ENCODE peak calls at places on chromosomes 6 and 20, in five cellular contexts. One of them, this sample, is unnamed.

GRCh38 chr6:149013932-149014331 is 267.1 kb downstream of the UST start:
- DNase-seq in left colon: no peak
- DNase-seq in hepatocyte: no peak
- DNase-seq in activated T-cell treated with anti-CD3 and anti-CD28 coated beads, Interleukin-2, amount 50 U/mL, for 48 hours: no peak
- DNase-seq in DMS53: no peak
- DNase-seq in this sample: no peak

GRCh38 chr20:2234788-2235187 is 61.0 kb upstream of the TGM3 start:
- DNase-seq in left colon: no peak
- DNase-seq in DMS53: peak
- DNase-seq in activated T-cell treated with anti-CD3 and anti-CD28 coated beads, Interleukin-2, amount 50 U/mL, for 48 hours: no peak
- DNase-seq in hepatocyte: no peak
- DNase-seq in this sample: no peak

GRCh38 chr6:51959744-51960383 is 127.5 kb downstream of the PKHD1 start:
- DNase-seq in hepatocyte: peak
- DNase-seq in left colon: peak
- DNase-seq in DMS53: peak
- DNase-seq in activated T-cell treated with anti-CD3 and anti-CD28 coated beads, Interleukin-2, amount 50 U/mL, for 48 hours: peak
- DNase-seq in this sample: peak

GRCh38 chr6:52995913-52996685 is 1.0 kb upstream of the GSTA4 start:
- DNase-seq in hepatocyte: peak
- DNase-seq in activated T-cell treated with anti-CD3 and anti-CD28 coated beads, Interleukin-2, amount 50 U/mL, for 48 hours: peak
- DNase-seq in left colon: peak
- DNase-seq in DMS53: peak
- DNase-seq in this sample: peak

GRCh38 chr6:14545496-14545895 is 427.9 kb downstream of the CD83 start:
- DNase-seq in DMS53: no peak
- DNase-seq in activated T-cell treated with anti-CD3 and anti-CD28 coated beads, Interleukin-2, amount 50 U/mL, for 48 hours: no peak
- DNase-seq in hepatocyte: no peak
- DNase-seq in left colon: no peak
- DNase-seq in this sample: no peak

GRCh38 chr20:18279231-18279630 is 9.1 kb upstream of the ZNF133 start:
- DNase-seq in hepatocyte: no peak
- DNase-seq in activated T-cell treated with anti-CD3 and anti-CD28 coated beads, Interleukin-2, amount 50 U/mL, for 48 hours: no peak
- DNase-seq in DMS53: no peak
- DNase-seq in left colon: no peak
- DNase-seq in this sample: no peak

GRCh38 chr6:94254689-94255088 is 835.3 kb upstream of the EPHA7 start:
- DNase-seq in left colon: no peak
- DNase-seq in activated T-cell treated with anti-CD3 and anti-CD28 coated beads, Interleukin-2, amount 50 U/mL, for 48 hours: no peak
- DNase-seq in DMS53: peak
- DNase-seq in hepatocyte: no peak
- DNase-seq in this sample: no peak

GRCh38 chr6:2790588-2790987 is 25.4 kb downstream of the WRNIP1 start:
- DNase-seq in left colon: no peak
- DNase-seq in activated T-cell treated with anti-CD3 and anti-CD28 coated beads, Interleukin-2, amount 50 U/mL, for 48 hours: no peak
- DNase-seq in DMS53: peak
- DNase-seq in hepatocyte: no peak
- DNase-seq in this sample: no peak

GRCh38 chr6:27188885-27189418 is 58.5 kb upstream of the PRSS16 start:
- DNase-seq in hepatocyte: peak
- DNase-seq in activated T-cell treated with anti-CD3 and anti-CD28 coated beads, Interleukin-2, amount 50 U/mL, for 48 hours: no peak
- DNase-seq in left colon: peak
- DNase-seq in DMS53: peak
- DNase-seq in this sample: peak

GRCh38 chr20:63214514-63214913 is 1.4 kb downstream of the YTHDF1 start:
- DNase-seq in left colon: no peak
- DNase-seq in activated T-cell treated with anti-CD3 and anti-CD28 coated beads, Interleukin-2, amount 50 U/mL, for 48 hours: no peak
- DNase-seq in DMS53: no peak
- DNase-seq in hepatocyte: no peak
- DNase-seq in this sample: no peak

GRCh38 chr6:134318396-134319281 is 727 bp upstream of the SGK1 start:
- DNase-seq in DMS53: no peak
- DNase-seq in activated T-cell treated with anti-CD3 and anti-CD28 coated beads, Interleukin-2, amount 50 U/mL, for 48 hours: no peak
- DNase-seq in left colon: no peak
- DNase-seq in hepatocyte: no peak
- DNase-seq in this sample: no peak

GRCh38 chr20:37329481-37330165 is 16.3 kb upstream of the SRC start:
- DNase-seq in DMS53: no peak
- DNase-seq in activated T-cell treated with anti-CD3 and anti-CD28 coated beads, Interleukin-2, amount 50 U/mL, for 48 hours: no peak
- DNase-seq in left colon: no peak
- DNase-seq in hepatocyte: no peak
- DNase-seq in this sample: no peak

GRCh38 chr6:72032056-72032455 is 145.7 kb downstream of the RIMS1 start:
- DNase-seq in activated T-cell treated with anti-CD3 and anti-CD28 coated beads, Interleukin-2, amount 50 U/mL, for 48 hours: no peak
- DNase-seq in hepatocyte: no peak
- DNase-seq in DMS53: peak
- DNase-seq in left colon: no peak
- DNase-seq in this sample: no peak

GRCh38 chr20:3616250-3616649 is 46.9 kb downstream of the GFRA4 start:
- DNase-seq in activated T-cell treated with anti-CD3 and anti-CD28 coated beads, Interleukin-2, amount 50 U/mL, for 48 hours: no peak
- DNase-seq in DMS53: no peak
- DNase-seq in left colon: no peak
- DNase-seq in hepatocyte: no peak
- DNase-seq in this sample: peak

This sample was measured in LoVo.